ENCODE peak calls at places on chromosomes 1 and 21, in ten cellular contexts. E is fibroblast of lung, O is neural progenitor cell, G is DND-41, L is mesendoderm, P is trophoblast cell, M is neuronal stem cell, F is IMR-90, Z is H1, K is mammary epithelial cell. I is an unnamed sample.

GRCh38 chr1:69246721-69247120 is 321.0 kb upstream of the LRRC7 start:
- DNase-seq in O (no peak), P (no peak), L (no peak), Z (no peak), K (no peak), E (peak; percentile 20), G (no peak), F (no peak), M (no peak), I (no peak)

GRCh38 chr1:63124666-63125191 is 197.6 kb upstream of the FOXD3 start:
- DNase-seq in O (no peak), F (peak; percentile 70), M (no peak), P (peak; percentile 10), Z (no peak), K (peak; percentile 57), G (no peak), E (peak; percentile 93), L (peak; percentile 28), I (no peak)

GRCh38 chr1:245462161-245462560 is 307.4 kb downstream of the KIF26B start:
- DNase-seq in P (peak; percentile 98), L (peak; percentile 72), F (no peak), O (no peak), M (no peak), Z (no peak), E (no peak), K (no peak), G (no peak), I (no peak)

GRCh38 chr1:156815307-156815826 is 1.3 kb downstream of the SH2D2A start:
- DNase-seq in O (peak; percentile 29), K (peak; percentile 20), E (peak; percentile 70), M (no peak), Z (no peak), L (peak; percentile 34), G (no peak), P (peak; percentile 17), F (peak; percentile 90), I (no peak)

GRCh38 chr1:168333562-168334256 is 53.0 kb downstream of the TBX19 start:
- DNase-seq in M (no peak), E (no peak), F (no peak), G (no peak), O (peak; percentile 9), P (no peak), Z (no peak), L (no peak), K (no peak), I (no peak)

GRCh38 chr1:22053018-22053860 is 730 bp downstream of the CDC42 start:
- DNase-seq in K (peak; percentile 67), G (peak; percentile 40), P (peak; percentile 78), L (peak; percentile 91), Z (no peak), F (peak; percentile 85), E (peak; percentile 87), M (peak; percentile 53), O (peak; percentile 85), I (peak; percentile 54)

GRCh38 chr1:29623501-29623900 is 387.2 kb downstream of the PTPRU start:
- DNase-seq in G (no peak), E (no peak), P (no peak), L (no peak), F (no peak), O (no peak), K (no peak), M (no peak), Z (no peak), I (no peak)

GRCh38 chr1:11761988-11762406 is at the start of gene C1orf167:
- DNase-seq in G (no peak), E (no peak), M (no peak), F (no peak), O (peak; percentile 72), Z (no peak), L (peak; percentile 52), K (no peak), P (peak; percentile 44), I (no peak)

GRCh38 chr1:41488599-41488905 is 4.1 kb upstream of the EDN2 start:
- DNase-seq in E (no peak), Z (no peak), G (no peak), M (no peak), L (no peak), K (no peak), P (no peak), O (no peak), F (no peak), I (no peak)

GRCh38 chr1:44225761-44226160 is 12.5 kb downstream of the DMAP1 start:
- DNase-seq in M (no peak), G (no peak), P (no peak), L (no peak), Z (no peak), F (no peak), E (no peak), K (no peak), O (no peak), I (no peak)

GRCh38 chr1:1421147-1421906 is at the start of gene ANKRD65:
- DNase-seq in E (no peak), K (peak; percentile 74), O (peak; percentile 42), F (no peak), G (no peak), L (no peak), P (no peak), Z (no peak), M (no peak), I (no peak)

GRCh38 chr21:25513810-25514209 is 93.5 kb downstream of the MRPL39 start:
- DNase-seq in M (no peak), P (no peak), L (no peak), K (no peak), G (no peak), Z (no peak), O (no peak), F (no peak), E (no peak), I (no peak)

DNA sequence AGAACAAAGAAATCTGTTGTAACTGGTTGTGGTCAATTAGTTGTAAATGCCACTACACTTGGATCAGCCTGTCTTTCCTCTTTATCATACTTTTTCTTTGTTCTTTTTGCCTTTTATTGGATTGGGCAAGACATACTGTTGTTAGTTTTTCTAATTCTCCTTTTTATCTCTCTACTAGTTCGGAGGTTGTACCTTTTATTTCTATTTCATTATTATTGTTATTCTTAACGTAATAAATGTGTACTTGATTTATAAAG is 59.2 kb downstream of the IVNS1ABP start:
- DNase-seq in M (no peak), L (no peak), F (peak; percentile 17), P (no peak), G (no peak), O (no peak), E (peak; percentile 64), K (peak; percentile 68), Z (no peak), I (no peak)
- H3K9ac ChIP-seq in M (no peak overlapping the region), L (no peak overlapping the region), F (no peak overlapping the region), P (no peak overlapping the region), G (no peak overlapping the region), O (no peak overlapping the region), E (no peak overlapping the region), K (no peak overlapping the region), Z (no peak overlapping the region), I (no peak overlapping the region)

GRCh38 chr1:6491966-6492365 is 499 bp upstream of the PLEKHG5 start:
- DNase-seq in E (no peak), O (no peak), P (no peak), G (no peak), F (no peak), L (no peak), M (no peak), Z (no peak), K (no peak), I (no peak)
- H3K4me3 ChIP-seq in E (no peak overlapping the region), O (no peak overlapping the region), P (no peak overlapping the region), G (no peak overlapping the region), F (peak overlapping the region; percentile 66), L (no peak overlapping the region), M (no peak overlapping the region), Z (no peak overlapping the region), K (no peak overlapping the region), I (no peak overlapping the region)

DNA sequence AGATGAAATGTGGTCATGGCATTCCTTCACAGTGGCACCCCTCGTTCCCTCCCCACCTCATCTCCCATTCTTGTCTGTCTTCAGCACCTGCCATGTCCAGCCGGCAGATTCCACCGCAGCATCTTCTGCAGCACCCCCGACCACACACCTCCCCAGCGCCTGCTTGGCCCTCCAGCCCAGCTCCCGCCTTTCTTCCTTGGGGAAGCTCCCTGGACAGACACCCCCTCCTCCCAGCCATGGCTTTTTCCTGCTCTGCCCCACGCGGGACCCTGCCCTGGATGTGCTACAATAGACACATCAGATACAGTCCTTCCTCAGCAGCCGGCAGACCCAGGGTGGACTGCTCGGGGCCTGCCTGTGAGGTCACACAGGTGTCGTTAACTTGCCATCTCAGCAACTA is 67.1 kb upstream of the FAM3B start:
- DNase-seq in L (no peak), P (no peak), G (no peak), Z (no peak), M (no peak), O (no peak), K (no peak), F (no peak), E (no peak), I (no peak)
- H3K27ac ChIP-seq in L (no peak overlapping the region), P (no peak overlapping the region), G (no peak overlapping the region), Z (no peak overlapping the region), M (no peak overlapping the region), O (no peak overlapping the region), K (no peak overlapping the region), F (no peak overlapping the region), E (no peak overlapping the region), I (no peak overlapping the region)

DNA sequence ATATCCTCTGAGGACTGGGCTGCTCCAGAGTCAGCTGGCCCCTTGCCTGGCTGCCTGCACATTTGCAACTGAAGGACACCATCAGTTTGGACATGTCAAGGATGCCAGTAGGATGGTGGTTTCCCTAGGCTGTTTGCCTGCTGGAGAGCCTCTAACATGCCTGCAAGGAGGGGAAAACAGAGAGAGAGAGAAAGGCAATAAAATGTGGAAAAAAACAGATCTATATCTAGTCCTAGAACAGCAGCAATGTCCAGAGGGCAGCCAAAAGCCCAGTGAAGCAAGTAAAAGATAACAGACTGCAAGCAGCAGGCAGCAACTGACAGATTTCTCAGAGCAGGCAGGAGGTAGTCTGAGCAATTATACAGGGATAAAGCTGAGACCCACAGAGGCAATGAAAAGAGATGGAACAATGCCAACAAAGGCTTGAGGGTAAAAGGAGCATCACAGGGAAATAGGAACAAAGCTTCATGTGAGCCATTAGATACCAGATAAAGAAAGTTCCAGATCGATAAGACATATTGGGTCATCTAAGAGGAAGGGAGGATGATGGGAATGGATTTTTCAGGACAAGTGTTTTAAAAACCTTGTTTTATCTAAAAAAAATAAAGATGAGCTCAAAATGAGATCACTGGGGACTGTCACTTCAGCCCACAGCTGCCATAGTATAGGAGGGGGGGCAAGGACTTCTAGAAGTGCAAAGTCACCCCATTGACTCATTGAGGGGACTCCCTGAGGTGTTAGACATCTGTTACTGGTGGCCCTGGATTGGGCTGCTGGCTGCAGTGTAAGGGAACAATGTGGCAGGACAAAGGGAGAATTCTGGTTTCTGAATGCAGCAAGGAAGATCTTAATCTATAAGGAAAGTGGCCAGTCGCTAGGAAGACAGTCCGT is 38.6 kb upstream of the GADD45A start:
- DNase-seq in L (peak; percentile 74), K (no peak), Z (no peak), E (peak; percentile 64), O (peak; percentile 85), G (no peak), M (peak; percentile 79), P (peak; percentile 19), F (peak; percentile 23), I (peak; percentile 48)
- H3K9ac ChIP-seq in L (no peak overlapping the region), K (no peak overlapping the region), Z (no peak overlapping the region), E (no peak overlapping the region), O (no peak overlapping the region), G (no peak overlapping the region), M (no peak overlapping the region), P (no peak overlapping the region), F (no peak overlapping the region), I (peak overlapping the region; percentile 30)

DNA sequence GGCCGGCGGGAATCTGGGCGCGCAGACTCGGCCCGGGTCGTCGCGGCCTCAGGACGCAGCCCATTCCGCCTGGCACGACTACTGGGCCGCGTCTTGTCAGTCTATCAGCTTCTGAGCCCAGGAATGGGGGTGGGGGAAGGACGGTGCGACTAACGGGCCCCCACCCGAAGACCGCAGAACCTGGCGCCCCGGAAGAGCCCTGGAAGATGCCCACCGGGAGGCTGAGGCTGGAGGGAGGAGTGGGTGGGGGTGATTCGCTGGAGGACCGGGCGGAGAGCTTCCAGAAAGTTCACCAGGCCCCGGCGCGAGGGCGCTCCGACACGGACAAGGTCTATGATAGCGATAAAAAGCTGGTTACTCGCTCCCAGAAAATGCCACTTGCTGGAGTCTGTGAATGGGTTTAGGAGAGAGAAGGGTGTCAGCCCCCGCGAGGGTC is 1.7 kb upstream of the DMRTA2 start:
- DNase-seq in O (peak; percentile 48), G (no peak), Z (no peak), E (no peak), K (no peak), M (no peak), L (peak; percentile 43), P (no peak), F (no peak), I (no peak)
- H3K4me3 ChIP-seq in O (no peak overlapping the region), G (no peak overlapping the region), Z (no peak overlapping the region), E (no peak overlapping the region), K (no peak overlapping the region), M (no peak overlapping the region), L (no peak overlapping the region), P (no peak overlapping the region), F (no peak overlapping the region), I (no peak overlapping the region)